ENCODE peak calls at places on chromosomes 4 and X, in eight cellular contexts. One of them, this sample, is unnamed.

GRCh38 chrX:3713225-3713936 is at the start of gene PRKX:
- DNase-seq in left colon: peak; percentile 59
- DNase-seq in GM23248: peak; percentile 65
- DNase-seq in cerebellar cortex: no peak
- DNase-seq in prostate gland: peak; percentile 31
- DNase-seq in foreskin fibroblast: peak; percentile 76
- DNase-seq in NCI-H1105: peak; percentile 7
- DNase-seq in tibial artery: peak; percentile 71
- DNase-seq in this sample: peak; percentile 86

GRCh38 chr4:140744421-140744820 is 11.8 kb downstream of the TBC1D9 start:
- DNase-seq in tibial artery: no peak
- DNase-seq in cerebellar cortex: no peak
- DNase-seq in foreskin fibroblast: no peak
- DNase-seq in prostate gland: no peak
- DNase-seq in GM23248: no peak
- DNase-seq in NCI-H1105: no peak
- DNase-seq in left colon: no peak
- DNase-seq in this sample: no peak

GRCh38 chr4:123786159-123786915 is 389.7 kb downstream of the SPRY1 start:
- DNase-seq in foreskin fibroblast: peak; percentile 9
- DNase-seq in tibial artery: no peak
- DNase-seq in left colon: no peak
- DNase-seq in GM23248: peak; percentile 27
- DNase-seq in cerebellar cortex: no peak
- DNase-seq in NCI-H1105: no peak
- DNase-seq in prostate gland: no peak
- DNase-seq in this sample: no peak

GRCh38 chrX:119228506-119229290 is 7.4 kb upstream of the PGRMC1 start:
- DNase-seq in NCI-H1105: no peak
- DNase-seq in cerebellar cortex: no peak
- DNase-seq in left colon: no peak
- DNase-seq in tibial artery: no peak
- DNase-seq in prostate gland: no peak
- DNase-seq in GM23248: peak; percentile 90
- DNase-seq in foreskin fibroblast: peak; percentile 92
- DNase-seq in this sample: no peak

GRCh38 chrX:134810211-134810610 is 151.9 kb upstream of the PLAC1 start:
- DNase-seq in tibial artery: no peak
- DNase-seq in foreskin fibroblast: no peak
- DNase-seq in left colon: no peak
- DNase-seq in GM23248: no peak
- DNase-seq in cerebellar cortex: no peak
- DNase-seq in NCI-H1105: no peak
- DNase-seq in prostate gland: no peak
- DNase-seq in this sample: no peak

GRCh38 chrX:134480061-134480460 is 20.1 kb downstream of the HPRT1 start:
- DNase-seq in tibial artery: no peak
- DNase-seq in prostate gland: no peak
- DNase-seq in NCI-H1105: no peak
- DNase-seq in cerebellar cortex: no peak
- DNase-seq in foreskin fibroblast: peak; percentile 45
- DNase-seq in left colon: no peak
- DNase-seq in GM23248: peak; percentile 55
- DNase-seq in this sample: no peak

GRCh38 chr4:149145803-149146202 is 669.8 kb downstream of the IQCM start:
- DNase-seq in foreskin fibroblast: peak; percentile 52
- DNase-seq in NCI-H1105: no peak
- DNase-seq in cerebellar cortex: no peak
- DNase-seq in left colon: no peak
- DNase-seq in tibial artery: no peak
- DNase-seq in GM23248: peak; percentile 84
- DNase-seq in prostate gland: no peak
- DNase-seq in this sample: no peak

GRCh38 chrX:141935645-141936044 is 32.0 kb downstream of the MAGEC1 start:
- DNase-seq in left colon: no peak
- DNase-seq in NCI-H1105: no peak
- DNase-seq in cerebellar cortex: no peak
- DNase-seq in prostate gland: no peak
- DNase-seq in tibial artery: no peak
- DNase-seq in foreskin fibroblast: no peak
- DNase-seq in GM23248: no peak
- DNase-seq in this sample: no peak

GRCh38 chr4:160129439-160129838 is 1026.6 kb downstream of the RAPGEF2 start:
- DNase-seq in tibial artery: no peak
- DNase-seq in left colon: no peak
- DNase-seq in foreskin fibroblast: peak; percentile 1
- DNase-seq in cerebellar cortex: no peak
- DNase-seq in prostate gland: no peak
- DNase-seq in GM23248: no peak
- DNase-seq in NCI-H1105: no peak
- DNase-seq in this sample: no peak

GRCh38 chrX:73563740-73564073 is 710 bp downstream of the CHIC1 start:
- DNase-seq in GM23248: no peak
- DNase-seq in foreskin fibroblast: peak; percentile 25
- DNase-seq in prostate gland: no peak
- DNase-seq in tibial artery: no peak
- DNase-seq in cerebellar cortex: peak; percentile 46
- DNase-seq in left colon: no peak
- DNase-seq in NCI-H1105: no peak
- DNase-seq in this sample: no peak

GRCh38 chr4:184143770-184144564 is 73.7 kb downstream of the ENPP6 start:
- DNase-seq in NCI-H1105: no peak
- DNase-seq in left colon: no peak
- DNase-seq in prostate gland: no peak
- DNase-seq in GM23248: no peak
- DNase-seq in tibial artery: no peak
- DNase-seq in foreskin fibroblast: no peak
- DNase-seq in cerebellar cortex: no peak
- DNase-seq in this sample: no peak

GRCh38 chrX:74923942-74924448 is 1.3 kb downstream of the NEXMIF start:
- DNase-seq in tibial artery: peak; percentile 64
- DNase-seq in prostate gland: peak; percentile 4
- DNase-seq in GM23248: peak; percentile 1
- DNase-seq in foreskin fibroblast: peak; percentile 1
- DNase-seq in left colon: peak; percentile 28
- DNase-seq in cerebellar cortex: peak; percentile 31
- DNase-seq in NCI-H1105: no peak
- DNase-seq in this sample: peak; percentile 45

GRCh38 chrX:5876984-5877655 is 351.5 kb downstream of the NLGN4X start:
- DNase-seq in prostate gland: no peak
- DNase-seq in tibial artery: no peak
- DNase-seq in GM23248: peak; percentile 0
- DNase-seq in foreskin fibroblast: peak; percentile 5
- DNase-seq in left colon: no peak
- DNase-seq in cerebellar cortex: no peak
- DNase-seq in NCI-H1105: no peak
- DNase-seq in this sample: no peak

GRCh38 chrX:153623310-153624029 is 23.5 kb upstream of the DUSP9 start:
- DNase-seq in tibial artery: peak; percentile 16
- DNase-seq in left colon: peak; percentile 2
- DNase-seq in GM23248: no peak
- DNase-seq in cerebellar cortex: no peak
- DNase-seq in NCI-H1105: no peak
- DNase-seq in foreskin fibroblast: no peak
- DNase-seq in prostate gland: no peak
- DNase-seq in this sample: peak; percentile 60

GRCh38 chr4:683982-684571 is 4.9 kb downstream of the SLC49A3 start:
- DNase-seq in foreskin fibroblast: peak; percentile 84
- DNase-seq in cerebellar cortex: peak; percentile 65
- DNase-seq in tibial artery: no peak
- DNase-seq in GM23248: peak; percentile 89
- DNase-seq in NCI-H1105: no peak
- DNase-seq in prostate gland: peak; percentile 62
- DNase-seq in left colon: peak; percentile 69
- DNase-seq in this sample: peak; percentile 82

GRCh38 chrX:1546601-1547275 is 9.8 kb upstream of the P2RY8 start:
- DNase-seq in left colon: no peak
- DNase-seq in GM23248: no peak
- DNase-seq in NCI-H1105: no peak
- DNase-seq in tibial artery: peak; percentile 60
- DNase-seq in foreskin fibroblast: no peak
- DNase-seq in cerebellar cortex: no peak
- DNase-seq in prostate gland: no peak
- DNase-seq in this sample: no peak

GRCh38 chrX:24023538-24023937 is 3.4 kb downstream of the KLHL15 start:
- DNase-seq in GM23248: no peak
- DNase-seq in prostate gland: no peak
- DNase-seq in left colon: no peak
- DNase-seq in foreskin fibroblast: no peak
- DNase-seq in NCI-H1105: no peak
- DNase-seq in tibial artery: no peak
- DNase-seq in cerebellar cortex: no peak
- DNase-seq in this sample: no peak

GRCh38 chr4:1448589-1449420 is 42.6 kb upstream of the NKX1-1 start:
- DNase-seq in cerebellar cortex: no peak
- DNase-seq in prostate gland: no peak
- DNase-seq in GM23248: no peak
- DNase-seq in NCI-H1105: no peak
- DNase-seq in left colon: no peak
- DNase-seq in foreskin fibroblast: no peak
- DNase-seq in tibial artery: peak; percentile 57
- DNase-seq in this sample: peak; percentile 70

GRCh38 chrX:123188081-123188480 is 4.0 kb downstream of the GRIA3 start:
- DNase-seq in NCI-H1105: no peak
- DNase-seq in cerebellar cortex: no peak
- DNase-seq in GM23248: peak; percentile 81
- DNase-seq in prostate gland: no peak
- DNase-seq in left colon: no peak
- DNase-seq in foreskin fibroblast: peak; percentile 67
- DNase-seq in tibial artery: no peak
- DNase-seq in this sample: no peak